ENCODE peak calls at places on chromosome 7, in five cellular contexts. K, C, A, F and I are unnamed samples.

GRCh38 chr7:66301737-66302136 is 96.6 kb downstream of the TPST1 start:
- DNase-seq in C (no peak), K (no peak), F (no peak), A (no peak), I (no peak)

GRCh38 chr7:121085922-121086321 is 97.4 kb downstream of the CPED1 start:
- DNase-seq in A (no peak), F (no peak), C (no peak), K (no peak), I (no peak)

GRCh38 chr7:13839063-13839462 is 150.4 kb downstream of the ETV1 start:
- DNase-seq in K (no peak), C (no peak), F (no peak), A (no peak), I (no peak)

GRCh38 chr7:45215611-45216062 is 58.0 kb downstream of the RAMP3 start:
- DNase-seq in A (no peak), F (no peak), K (no peak), C (no peak), I (no peak)

GRCh38 chr7:94003446-94004023 is 620 bp downstream of the BET1 start:
- DNase-seq in C (no peak), A (no peak), K (no peak), F (no peak), I (no peak)

GRCh38 chr7:98831641-98832221 is 38.1 kb downstream of the TMEM130 start:
- DNase-seq in K (no peak), C (no peak), F (no peak), A (no peak), I (no peak)

GRCh38 chr7:150857276-150858055 is 5.1 kb downstream of the AOC1 start:
- DNase-seq in F (no peak), A (peak), K (no peak), C (peak), I (no peak)

GRCh38 chr7:42090056-42090455 is 147.0 kb downstream of the GLI3 start:
- DNase-seq in K (no peak), A (no peak), C (no peak), F (no peak), I (no peak)

GRCh38 chr7:16739863-16740622 is 13.5 kb upstream of the TSPAN13 start:
- DNase-seq in F (no peak), C (no peak), A (no peak), K (no peak), I (no peak)

GRCh38 chr7:92133133-92133736 is 1.0 kb downstream of the CYP51A1 start:
- DNase-seq in C (no peak), K (no peak), A (no peak), F (no peak), I (no peak)

GRCh38 chr7:964401-965231 is 10.1 kb upstream of the ADAP1 start:
- DNase-seq in A (no peak), K (no peak), F (peak), C (no peak), I (no peak)

GRCh38 chr7:139065323-139065722 is 29.5 kb upstream of the ZC3HAV1L start:
- DNase-seq in K (no peak), F (no peak), A (no peak), C (no peak), I (no peak)
- TF ChIP-seq POLR2A in K (no peak), F (no peak), A (no peak), C (no peak), I (no peak)

DNA sequence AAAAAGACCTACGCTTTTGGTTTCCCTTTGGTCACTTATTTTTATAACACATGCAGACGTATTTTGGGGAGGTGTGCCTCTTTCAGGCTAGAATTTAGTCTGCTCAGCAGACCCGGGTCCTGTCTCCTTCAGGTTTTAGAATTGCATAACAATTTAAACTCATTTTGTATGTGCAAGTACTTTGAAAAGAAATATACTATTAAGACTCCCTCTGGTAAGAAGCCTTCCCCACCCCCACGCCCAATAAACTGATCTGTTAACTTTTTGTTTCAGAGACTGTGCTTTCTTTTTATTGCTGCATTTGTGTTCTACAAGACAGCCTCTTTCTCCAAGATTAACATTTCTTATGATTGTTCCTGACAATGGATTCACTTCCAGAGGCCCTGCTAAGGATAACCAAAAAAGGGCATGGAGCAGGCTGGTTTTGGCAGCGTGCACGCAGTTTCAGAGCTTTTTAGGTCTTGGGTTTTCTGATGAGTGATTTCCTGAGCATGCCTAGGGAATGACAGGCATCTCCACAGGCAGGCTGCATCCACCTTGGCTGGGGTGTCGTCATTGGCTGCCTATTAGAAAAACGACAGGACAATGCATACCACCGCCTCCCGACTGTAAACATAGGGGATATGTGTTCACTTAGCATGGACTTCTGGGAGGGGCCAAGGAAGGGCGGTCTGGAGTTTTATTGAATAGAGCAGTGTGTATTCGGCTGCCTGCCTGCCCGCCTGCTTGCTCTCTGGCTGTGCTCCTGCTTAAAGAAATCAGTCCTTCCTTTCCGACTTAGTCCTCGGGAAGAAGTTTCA is at the start of gene CALD1:
- DNase-seq in C (peak), F (peak), A (peak), K (peak), I (peak)
- TF ChIP-seq POLR2A in C (peak), F (peak), A (peak), K (no peak), I (peak)

DNA sequence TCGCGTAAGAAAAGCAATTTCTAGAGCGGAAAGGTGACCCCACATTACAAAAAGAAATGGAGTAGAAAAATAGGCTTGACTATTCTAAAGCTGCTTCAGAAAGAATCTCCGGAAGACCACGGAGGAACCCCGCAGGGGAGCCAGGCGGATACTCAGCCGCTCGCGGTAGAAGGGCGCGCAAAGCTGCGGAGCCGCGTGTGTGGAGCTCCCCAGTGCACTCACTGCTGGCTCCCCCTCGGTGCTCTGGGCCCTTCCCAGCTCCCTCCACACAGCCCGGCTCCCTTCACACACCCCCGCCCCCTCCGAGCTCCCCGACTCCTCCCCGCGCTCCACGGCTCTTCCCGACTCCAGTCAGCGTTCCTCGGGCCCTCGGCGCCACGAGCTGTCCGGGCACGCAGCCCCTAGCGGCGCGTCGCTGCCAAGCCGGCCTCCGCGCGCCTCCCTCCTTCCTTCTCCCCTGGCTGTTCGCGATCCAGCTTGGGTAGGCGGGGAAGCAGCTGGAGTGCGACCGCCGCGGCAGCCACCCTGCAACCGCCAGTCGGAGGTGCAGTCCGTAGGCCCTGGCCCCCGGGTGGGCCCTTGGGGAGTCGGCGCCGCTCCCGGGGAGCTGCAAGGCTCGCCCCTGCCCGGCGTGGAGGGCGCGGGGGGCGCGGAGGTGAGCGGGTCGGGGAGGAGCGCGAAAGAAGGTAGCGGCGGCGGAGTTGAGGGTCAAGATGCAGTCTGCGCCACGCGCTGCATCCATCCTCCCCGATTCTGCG is at the start of gene STEAP2:
- DNase-seq in K (peak), A (peak), C (peak), F (peak), I (peak)
- TF ChIP-seq POLR2A in K (no peak), A (peak), C (peak), F (peak), I (peak)

DNA sequence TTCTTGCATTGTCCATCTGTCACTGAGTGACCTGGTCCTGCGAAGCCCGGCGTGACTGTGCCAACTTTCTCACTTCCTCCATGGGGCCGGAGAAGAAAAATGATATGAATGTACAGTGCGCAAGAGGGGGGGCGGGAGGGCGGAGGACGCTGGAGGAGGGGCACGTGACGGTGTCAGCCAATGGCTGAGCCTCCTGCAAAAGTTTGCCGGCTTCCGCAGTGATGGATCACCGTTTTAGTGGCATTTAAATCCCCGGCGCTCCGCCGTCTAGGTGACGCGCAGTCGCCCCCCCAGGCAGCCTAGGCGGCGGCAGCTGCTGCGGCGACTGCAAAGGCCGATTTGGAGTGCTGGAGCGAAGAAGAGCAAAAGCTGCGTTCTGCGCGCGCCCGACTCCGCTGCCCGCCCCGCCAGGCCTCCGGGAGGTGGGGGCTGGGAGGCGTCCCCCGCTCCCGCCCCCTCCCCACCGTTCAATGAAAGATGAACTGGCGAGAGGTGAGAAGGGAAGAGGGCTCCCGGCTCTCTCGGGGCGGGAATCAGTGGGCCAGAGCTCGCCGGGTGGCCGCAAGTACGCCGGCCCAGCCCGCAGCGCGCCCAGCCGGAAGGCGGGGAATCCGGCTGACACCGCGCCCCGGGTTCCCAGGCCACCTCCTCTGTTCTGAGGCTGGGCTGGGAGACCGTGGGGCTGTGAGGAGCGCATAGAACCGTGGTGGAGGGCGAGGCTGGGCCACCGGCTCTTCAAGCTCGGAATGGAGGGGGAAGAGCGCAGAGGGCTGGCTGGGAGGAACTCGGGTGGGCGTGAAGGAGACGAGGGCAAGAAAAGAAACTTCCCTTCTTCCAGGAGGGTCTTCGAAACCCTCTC is at the start of gene HOXA1:
- DNase-seq in C (peak), K (no peak), A (peak), F (peak), I (peak)
- TF ChIP-seq POLR2A in C (peak), K (peak), A (peak), F (peak), I (no peak)

GRCh38 chr7:127588019-127588696 is at the start of gene ARF5:
- DNase-seq in C (peak), F (peak), K (peak), A (peak), I (peak)
- TF ChIP-seq POLR2A in C (peak), F (no peak), K (peak), A (no peak), I (no peak)

GRCh38 chr7:155305251-155305904 is 7.7 kb downstream of the INSIG1 start:
- DNase-seq in C (no peak), K (no peak), F (no peak), A (no peak), I (no peak)

GRCh38 chr7:155309021-155309338 is 11.3 kb downstream of the INSIG1 start:
- DNase-seq in A (no peak), K (no peak), F (no peak), C (no peak), I (no peak)

GRCh38 chr7:155303897-155304296 is 6.2 kb downstream of the INSIG1 start:
- DNase-seq in K (no peak), C (no peak), F (no peak), A (no peak), I (no peak)

GRCh38 chr7:155308330-155309020 is 10.8 kb downstream of the INSIG1 start:
- DNase-seq in C (no peak), K (no peak), A (no peak), F (no peak), I (no peak)

GRCh38 chr7:155306677-155307470 is 9.2 kb downstream of the INSIG1 start:
- DNase-seq in K (no peak), C (no peak), A (no peak), F (no peak), I (peak)
- TF ChIP-seq POLR2A in K (no peak), C (no peak), A (no peak), F (no peak), I (no peak)

DNA sequence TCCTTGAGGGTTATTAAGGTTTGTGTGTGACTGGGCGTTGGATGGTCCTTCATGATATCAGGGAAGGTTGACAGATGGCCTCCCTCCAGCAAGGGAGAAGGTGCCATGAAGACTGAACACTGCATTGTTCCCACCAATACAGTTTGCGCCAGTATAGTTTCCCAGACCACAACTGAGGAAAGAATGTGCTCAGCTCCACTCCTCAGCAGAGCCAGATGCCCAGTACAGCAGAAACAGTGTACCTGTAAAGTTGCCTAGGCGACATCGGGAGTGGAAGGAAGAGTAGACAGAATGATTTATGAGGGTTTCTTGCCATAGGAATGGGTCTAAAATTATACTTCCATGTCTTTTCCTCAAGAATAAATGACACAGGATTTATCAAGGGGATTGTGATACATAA is 137.5 kb downstream of the ST7 start:
- DNase-seq in A (no peak), F (no peak), C (no peak), K (no peak), I (no peak)
- TF ChIP-seq POLR2A in A (no peak), F (no peak), C (no peak), K (no peak), I (no peak)